ENCODE peak calls at places on chromosomes 13 and 19, in ten cellular contexts. One of them, this sample, is unnamed.

GRCh38 chr13:25860862-25861261 is 191.0 kb downstream of the SHISA2 start:
- DNase-seq in IMR-90: peak; percentile 33
- DNase-seq in neural progenitor cell: no peak
- DNase-seq in endothelial cell of umbilical vein: no peak
- DNase-seq in A549: no peak
- DNase-seq in PC-9: no peak
- DNase-seq in OCI-LY7: no peak
- DNase-seq in mammary epithelial cell: peak; percentile 78
- DNase-seq in hepatocyte: no peak
- DNase-seq in HCT116: no peak
- DNase-seq in this sample: no peak

GRCh38 chr19:12450817-12451216 is 10.0 kb upstream of the ZNF443 start:
- DNase-seq in IMR-90: no peak
- DNase-seq in neural progenitor cell: no peak
- DNase-seq in endothelial cell of umbilical vein: no peak
- DNase-seq in A549: no peak
- DNase-seq in PC-9: no peak
- DNase-seq in OCI-LY7: no peak
- DNase-seq in mammary epithelial cell: peak; percentile 4
- DNase-seq in hepatocyte: no peak
- DNase-seq in HCT116: no peak
- DNase-seq in this sample: no peak

GRCh38 chr19:34990578-34991192 is 9.4 kb upstream of the GRAMD1A start:
- DNase-seq in IMR-90: no peak
- DNase-seq in neural progenitor cell: no peak
- DNase-seq in endothelial cell of umbilical vein: no peak
- DNase-seq in A549: no peak
- DNase-seq in PC-9: no peak
- DNase-seq in OCI-LY7: no peak
- DNase-seq in mammary epithelial cell: no peak
- DNase-seq in hepatocyte: no peak
- DNase-seq in HCT116: no peak
- DNase-seq in this sample: no peak

GRCh38 chr19:41479757-41480191 is 36.8 kb downstream of the ERICH4 start:
- DNase-seq in IMR-90: no peak
- DNase-seq in neural progenitor cell: no peak
- DNase-seq in endothelial cell of umbilical vein: peak; percentile 98
- DNase-seq in A549: no peak
- DNase-seq in PC-9: no peak
- DNase-seq in OCI-LY7: no peak
- DNase-seq in mammary epithelial cell: no peak
- DNase-seq in hepatocyte: no peak
- DNase-seq in HCT116: no peak
- DNase-seq in this sample: no peak

GRCh38 chr13:50208826-50209335 is 193.6 kb downstream of the KCNRG start:
- DNase-seq in IMR-90: peak; percentile 76
- DNase-seq in neural progenitor cell: peak; percentile 42
- DNase-seq in endothelial cell of umbilical vein: peak; percentile 77
- DNase-seq in A549: peak; percentile 37
- DNase-seq in PC-9: no peak
- DNase-seq in OCI-LY7: peak; percentile 45
- DNase-seq in mammary epithelial cell: peak; percentile 43
- DNase-seq in hepatocyte: peak; percentile 56
- DNase-seq in HCT116: no peak
- DNase-seq in this sample: peak; percentile 54

GRCh38 chr13:98228661-98229349 is 51.7 kb upstream of the RNF113B start:
- DNase-seq in IMR-90: peak; percentile 74
- DNase-seq in neural progenitor cell: no peak
- DNase-seq in endothelial cell of umbilical vein: no peak
- DNase-seq in A549: no peak
- DNase-seq in PC-9: no peak
- DNase-seq in OCI-LY7: no peak
- DNase-seq in mammary epithelial cell: no peak
- DNase-seq in hepatocyte: no peak
- DNase-seq in HCT116: no peak
- DNase-seq in this sample: no peak

GRCh38 chr19:3041756-3042517 is 12.9 kb upstream of the TLE2 start:
- DNase-seq in IMR-90: no peak
- DNase-seq in neural progenitor cell: peak; percentile 56
- DNase-seq in endothelial cell of umbilical vein: no peak
- DNase-seq in A549: no peak
- DNase-seq in PC-9: no peak
- DNase-seq in OCI-LY7: no peak
- DNase-seq in mammary epithelial cell: no peak
- DNase-seq in hepatocyte: peak; percentile 62
- DNase-seq in HCT116: no peak
- DNase-seq in this sample: peak; percentile 40

GRCh38 chr13:79710376-79710775 is 229.4 kb downstream of the NDFIP2 start:
- DNase-seq in IMR-90: no peak
- DNase-seq in neural progenitor cell: no peak
- DNase-seq in endothelial cell of umbilical vein: no peak
- DNase-seq in A549: no peak
- DNase-seq in PC-9: no peak
- DNase-seq in OCI-LY7: no peak
- DNase-seq in mammary epithelial cell: peak; percentile 69
- DNase-seq in hepatocyte: no peak
- DNase-seq in HCT116: no peak
- DNase-seq in this sample: no peak

GRCh38 chr13:49844191-49844590 is 51.7 kb upstream of the KPNA3 start:
- DNase-seq in IMR-90: no peak
- DNase-seq in neural progenitor cell: no peak
- DNase-seq in endothelial cell of umbilical vein: no peak
- DNase-seq in A549: no peak
- DNase-seq in PC-9: no peak
- DNase-seq in OCI-LY7: no peak
- DNase-seq in mammary epithelial cell: no peak
- DNase-seq in hepatocyte: no peak
- DNase-seq in HCT116: no peak
- DNase-seq in this sample: no peak

GRCh38 chr13:76481738-76482137 is 404.5 kb downstream of the KCTD12 start:
- DNase-seq in IMR-90: no peak
- DNase-seq in neural progenitor cell: no peak
- DNase-seq in endothelial cell of umbilical vein: no peak
- DNase-seq in A549: no peak
- DNase-seq in PC-9: no peak
- DNase-seq in OCI-LY7: no peak
- DNase-seq in mammary epithelial cell: peak; percentile 21
- DNase-seq in hepatocyte: no peak
- DNase-seq in HCT116: no peak
- DNase-seq in this sample: no peak

GRCh38 chr13:113649212-113649611 is 8.8 kb downstream of the ATP4B start:
- DNase-seq in IMR-90: no peak
- DNase-seq in neural progenitor cell: no peak
- DNase-seq in endothelial cell of umbilical vein: no peak
- DNase-seq in A549: no peak
- DNase-seq in PC-9: no peak
- DNase-seq in OCI-LY7: no peak
- DNase-seq in mammary epithelial cell: no peak
- DNase-seq in hepatocyte: no peak
- DNase-seq in HCT116: no peak
- DNase-seq in this sample: peak; percentile 49

GRCh38 chr19:42269518-42270345 is 680 bp downstream of the CIC start:
- DNase-seq in IMR-90: no peak
- DNase-seq in neural progenitor cell: no peak
- DNase-seq in endothelial cell of umbilical vein: no peak
- DNase-seq in A549: no peak
- DNase-seq in PC-9: no peak
- DNase-seq in OCI-LY7: no peak
- DNase-seq in mammary epithelial cell: no peak
- DNase-seq in hepatocyte: no peak
- DNase-seq in HCT116: no peak
- DNase-seq in this sample: no peak

DNA sequence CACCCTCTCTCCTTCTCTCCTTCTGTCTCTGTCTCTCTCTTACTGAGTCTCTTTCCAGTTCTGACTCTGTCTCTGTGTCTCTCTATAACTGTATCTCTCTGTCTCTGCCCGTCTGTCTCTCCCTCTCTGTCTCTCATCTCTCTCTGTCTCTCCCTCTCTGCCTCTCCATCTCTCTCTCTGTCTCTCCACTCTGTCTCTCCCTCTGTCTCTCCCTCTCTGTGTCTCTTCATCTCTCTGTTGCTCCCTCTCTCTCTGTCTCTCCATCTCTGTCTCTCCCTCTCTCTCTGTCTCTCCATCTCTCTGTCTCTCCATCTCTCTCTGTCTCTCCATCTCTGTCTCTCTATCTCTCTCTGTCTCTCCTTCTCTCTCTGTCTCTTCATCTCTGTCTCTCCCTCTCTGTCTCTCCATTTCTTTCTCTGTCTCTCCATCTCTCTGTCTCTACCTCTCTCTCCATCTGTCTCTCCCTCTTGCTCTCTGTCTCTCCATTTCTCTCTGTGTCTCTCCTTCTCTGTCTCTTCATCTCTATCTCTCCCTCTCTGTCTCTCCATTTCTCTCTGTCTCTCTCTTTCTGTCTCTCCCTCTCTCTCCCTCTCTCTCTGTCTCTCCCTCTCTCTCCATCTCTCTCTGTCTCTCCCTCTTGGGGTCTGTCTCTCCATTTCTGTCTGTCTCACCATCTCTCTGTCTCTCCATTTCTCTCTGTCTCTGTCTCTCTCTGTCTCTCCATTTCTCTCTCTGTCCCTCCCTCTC is 3.3 kb upstream of the MEIS3 start:
- DNase-seq in IMR-90: no peak
- DNase-seq in neural progenitor cell: no peak
- DNase-seq in endothelial cell of umbilical vein: no peak
- DNase-seq in A549: no peak
- DNase-seq in PC-9: no peak
- DNase-seq in OCI-LY7: no peak
- DNase-seq in mammary epithelial cell: no peak
- DNase-seq in hepatocyte: no peak
- DNase-seq in HCT116: no peak
- DNase-seq in this sample: no peak
- TF ChIP-seq CTCF in IMR-90: no peak
- TF ChIP-seq CTCF in neural progenitor cell: no peak
- TF ChIP-seq CTCF in endothelial cell of umbilical vein: no peak
- TF ChIP-seq CTCF in A549: no peak
- TF ChIP-seq CTCF in PC-9: no peak
- TF ChIP-seq CTCF in OCI-LY7: no peak
- TF ChIP-seq CTCF in mammary epithelial cell: no peak
- TF ChIP-seq CTCF in hepatocyte: no peak
- TF ChIP-seq CTCF in HCT116: no peak
- TF ChIP-seq CTCF in this sample: no peak

DNA sequence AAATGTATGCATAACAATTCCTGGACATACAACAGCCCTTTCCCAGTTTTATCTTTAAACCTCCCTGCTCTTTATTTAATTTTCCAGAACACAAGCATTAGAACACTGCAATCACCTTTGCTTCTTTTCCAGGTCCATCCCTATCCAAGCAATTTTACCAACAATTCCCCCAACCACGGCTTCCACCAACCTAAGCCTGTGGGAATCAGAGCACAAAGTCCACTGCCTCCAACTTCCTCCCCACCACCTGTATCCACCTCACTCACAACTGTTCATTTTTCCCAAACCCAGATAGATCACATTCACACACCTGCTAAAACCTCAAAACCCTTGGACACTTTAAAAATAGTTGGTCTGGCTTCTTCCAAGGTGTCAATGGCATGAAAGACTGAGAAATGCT is 39.5 kb downstream of the FOXO1 start:
- DNase-seq in IMR-90: no peak
- DNase-seq in neural progenitor cell: no peak
- DNase-seq in endothelial cell of umbilical vein: no peak
- DNase-seq in A549: no peak
- DNase-seq in PC-9: no peak
- DNase-seq in OCI-LY7: no peak
- DNase-seq in mammary epithelial cell: no peak
- DNase-seq in hepatocyte: no peak
- DNase-seq in HCT116: no peak
- DNase-seq in this sample: no peak
- H3K4me2 ChIP-seq in IMR-90: no peak overlapping the region
- H3K4me2 ChIP-seq in neural progenitor cell: no peak overlapping the region
- H3K4me2 ChIP-seq in endothelial cell of umbilical vein: no peak overlapping the region
- H3K4me2 ChIP-seq in A549: no peak overlapping the region
- H3K4me2 ChIP-seq in PC-9: no peak overlapping the region
- H3K4me2 ChIP-seq in OCI-LY7: peak overlapping the region; percentile 9
- H3K4me2 ChIP-seq in mammary epithelial cell: no peak overlapping the region
- H3K4me2 ChIP-seq in hepatocyte: no peak overlapping the region
- H3K4me2 ChIP-seq in HCT116: no peak overlapping the region
- H3K4me2 ChIP-seq in this sample: no peak overlapping the region

GRCh38 chr13:46134961-46135522 is 30.2 kb upstream of the CPB2 start:
- DNase-seq in IMR-90: peak; percentile 2
- DNase-seq in neural progenitor cell: peak; percentile 18
- DNase-seq in endothelial cell of umbilical vein: no peak
- DNase-seq in A549: no peak
- DNase-seq in PC-9: peak; percentile 96
- DNase-seq in OCI-LY7: no peak
- DNase-seq in mammary epithelial cell: peak; percentile 93
- DNase-seq in hepatocyte: peak; percentile 49
- DNase-seq in HCT116: peak; percentile 34
- DNase-seq in this sample: peak; percentile 65
- H3K27ac ChIP-seq in IMR-90: no peak overlapping the region
- H3K27ac ChIP-seq in neural progenitor cell: no peak overlapping the region
- H3K27ac ChIP-seq in endothelial cell of umbilical vein: no peak overlapping the region
- H3K27ac ChIP-seq in A549: no peak overlapping the region
- H3K27ac ChIP-seq in PC-9: peak overlapping the region; percentile 66
- H3K27ac ChIP-seq in OCI-LY7: no peak overlapping the region
- H3K27ac ChIP-seq in mammary epithelial cell: no peak overlapping the region
- H3K27ac ChIP-seq in hepatocyte: peak overlapping the region; percentile 54
- H3K27ac ChIP-seq in HCT116: no peak overlapping the region
- H3K27ac ChIP-seq in this sample: no peak overlapping the region

GRCh38 chr19:46977548-46977947 is 42.1 kb upstream of the NPAS1 start:
- DNase-seq in IMR-90: no peak
- DNase-seq in neural progenitor cell: no peak
- DNase-seq in endothelial cell of umbilical vein: peak; percentile 33
- DNase-seq in A549: no peak
- DNase-seq in PC-9: no peak
- DNase-seq in OCI-LY7: no peak
- DNase-seq in mammary epithelial cell: no peak
- DNase-seq in hepatocyte: no peak
- DNase-seq in HCT116: no peak
- DNase-seq in this sample: no peak

GRCh38 chr19:46979770-46980105 is 39.9 kb upstream of the NPAS1 start:
- DNase-seq in IMR-90: no peak
- DNase-seq in neural progenitor cell: peak; percentile 47
- DNase-seq in endothelial cell of umbilical vein: no peak
- DNase-seq in A549: no peak
- DNase-seq in PC-9: no peak
- DNase-seq in OCI-LY7: no peak
- DNase-seq in mammary epithelial cell: no peak
- DNase-seq in hepatocyte: no peak
- DNase-seq in HCT116: no peak
- DNase-seq in this sample: peak; percentile 66

GRCh38 chr19:46980756-46981155 is 38.9 kb upstream of the NPAS1 start:
- DNase-seq in IMR-90: no peak
- DNase-seq in neural progenitor cell: no peak
- DNase-seq in endothelial cell of umbilical vein: no peak
- DNase-seq in A549: no peak
- DNase-seq in PC-9: no peak
- DNase-seq in OCI-LY7: no peak
- DNase-seq in mammary epithelial cell: no peak
- DNase-seq in hepatocyte: no peak
- DNase-seq in HCT116: no peak
- DNase-seq in this sample: no peak

GRCh38 chr19:46978470-46978869 is 41.2 kb upstream of the NPAS1 start:
- DNase-seq in IMR-90: no peak
- DNase-seq in neural progenitor cell: no peak
- DNase-seq in endothelial cell of umbilical vein: no peak
- DNase-seq in A549: no peak
- DNase-seq in PC-9: no peak
- DNase-seq in OCI-LY7: no peak
- DNase-seq in mammary epithelial cell: no peak
- DNase-seq in hepatocyte: no peak
- DNase-seq in HCT116: no peak
- DNase-seq in this sample: no peak

GRCh38 chr19:46979103-46979769 is 40.4 kb upstream of the NPAS1 start:
- DNase-seq in IMR-90: no peak
- DNase-seq in neural progenitor cell: no peak
- DNase-seq in endothelial cell of umbilical vein: no peak
- DNase-seq in A549: no peak
- DNase-seq in PC-9: no peak
- DNase-seq in OCI-LY7: no peak
- DNase-seq in mammary epithelial cell: no peak
- DNase-seq in hepatocyte: no peak
- DNase-seq in HCT116: no peak
- DNase-seq in this sample: no peak
- TF ChIP-seq CTCF in IMR-90: no peak
- TF ChIP-seq CTCF in neural progenitor cell: no peak
- TF ChIP-seq CTCF in endothelial cell of umbilical vein: no peak
- TF ChIP-seq CTCF in A549: no peak
- TF ChIP-seq CTCF in PC-9: no peak
- TF ChIP-seq CTCF in OCI-LY7: no peak
- TF ChIP-seq CTCF in mammary epithelial cell: no peak
- TF ChIP-seq CTCF in hepatocyte: no peak
- TF ChIP-seq CTCF in HCT116: no peak
- TF ChIP-seq CTCF in this sample: no peak

This sample was measured in GM23338.